ENCODE peak calls at places on chromosomes 11 and 22, in eight cellular contexts. K is NCI-H345, Z is neural progenitor cell, T is NCI-H460, U is NCI-H2081, M is T-helper 2 cell, Y is NCI-H2171 treated with DMSO at 0.1 percent for 48 hours, G is HT1080. H is an unnamed sample.

GRCh38 chr11:69771466-69771865 is 3.7 kb downstream of the FGF4 start:
- DNase-seq in G (no peak), K (no peak), M (no peak), U (no peak), Z (peak), Y (no peak), T (no peak), H (no peak)

GRCh38 chr22:38272373-38273134 is at the start of gene TMEM184B:
- DNase-seq in G (peak), M (peak), U (peak), Z (peak), K (peak), T (peak), Y (peak), H (peak)

GRCh38 chr11:40602866-40603578 is 856.4 kb downstream of the LRRC4C start:
- DNase-seq in Y (no peak), K (no peak), U (no peak), Z (no peak), M (no peak), T (no peak), G (peak), H (no peak)

GRCh38 chr11:132202621-132203020 is 832.2 kb downstream of the NTM start:
- DNase-seq in Z (no peak), K (no peak), Y (no peak), G (peak), M (no peak), T (no peak), U (no peak), H (peak)

GRCh38 chr11:77705195-77705876 is 67.7 kb upstream of the CLNS1A start:
- DNase-seq in U (no peak), T (no peak), G (peak), Y (no peak), M (no peak), Z (no peak), K (no peak), H (peak)

GRCh38 chr11:134518616-134519389 is 106.8 kb upstream of the B3GAT1 start:
- DNase-seq in K (no peak), Y (no peak), M (no peak), G (no peak), Z (no peak), T (no peak), U (no peak), H (no peak)

GRCh38 chr11:44614281-44614680 is 48.8 kb downstream of the CD82 start:
- DNase-seq in G (no peak), Y (no peak), T (no peak), U (no peak), K (no peak), M (no peak), Z (no peak), H (no peak)

GRCh38 chr22:19817561-19818263 is 37.0 kb downstream of the GNB1L start:
- DNase-seq in K (peak), Z (no peak), U (no peak), M (no peak), Y (peak), G (no peak), T (no peak), H (no peak)

GRCh38 chr11:126833020-126833419 is 167.6 kb downstream of the KIRREL3 start:
- DNase-seq in Y (no peak), G (no peak), U (peak), M (no peak), Z (no peak), T (no peak), K (peak), H (no peak)

GRCh38 chr11:24312464-24313238 is 184.2 kb upstream of the LUZP2 start:
- DNase-seq in G (peak), U (no peak), Y (no peak), M (no peak), T (no peak), Z (no peak), K (no peak), H (peak)